ENCODE peak calls at places on chromosomes 6 and 20, in ten cellular contexts. Q is lung, U is GM10248, N is nucleus accumbens, R is tibial artery, P is iris pigment epithelial cell, T is fibroblast of pulmonary artery, S is WERI-Rb-1, G is adipocyte, Y is left lobe of liver. H is an unnamed sample.

GRCh38 chr20:19440660-19441527 is 228.5 kb downstream of the SLC24A3 start:
- DNase-seq in Q (no peak), N (no peak), Y (no peak), S (no peak), U (no peak), T (no peak), R (no peak), P (no peak), G (no peak), H (peak)

GRCh38 chr6:8225113-8225512 is 122.8 kb upstream of the EEF1E1 start:
- DNase-seq in T (no peak), S (no peak), P (no peak), G (no peak), R (no peak), U (no peak), Y (no peak), N (no peak), Q (no peak), H (no peak)

GRCh38 chr6:3162067-3162497 is 4.7 kb upstream of the TUBB2A start:
- DNase-seq in Q (no peak), Y (no peak), G (peak), R (no peak), S (no peak), U (no peak), T (no peak), P (peak), N (no peak), H (no peak)

GRCh38 chr6:44954281-44954680 is 373.8 kb upstream of the RUNX2 start:
- DNase-seq in U (no peak), Y (no peak), T (no peak), R (no peak), S (no peak), Q (no peak), N (no peak), P (no peak), G (no peak), H (no peak)

GRCh38 chr6:11197175-11197535 is 35.3 kb downstream of the NEDD9 start:
- DNase-seq in U (no peak), P (peak), G (peak), S (no peak), T (peak), R (no peak), Q (no peak), N (no peak), Y (no peak), H (no peak)

GRCh38 chr20:38127011-38127621 is 38.0 kb downstream of the TGM2 start:
- DNase-seq in U (no peak), T (peak), Q (no peak), R (peak), Y (peak), N (no peak), S (no peak), P (peak), G (peak), H (peak)

GRCh38 chr6:25083784-25084507 is 148.2 kb upstream of the RIPOR2 start:
- DNase-seq in S (no peak), Y (peak), U (no peak), T (no peak), P (no peak), R (no peak), N (no peak), G (no peak), Q (no peak), H (no peak)

GRCh38 chr6:112929661-112930060 is 582.5 kb downstream of the RFPL4B start:
- DNase-seq in S (no peak), R (no peak), G (peak), Q (no peak), U (no peak), N (no peak), T (no peak), P (peak), Y (no peak), H (no peak)

GRCh38 chr6:90424580-90424979 is 127.9 kb upstream of the BACH2 start:
- DNase-seq in P (no peak), Q (no peak), U (no peak), G (no peak), N (no peak), S (no peak), R (no peak), Y (no peak), T (no peak), H (no peak)

GRCh38 chr6:123009101-123009500 is 13.1 kb downstream of the CLVS2 start:
- DNase-seq in N (no peak), U (no peak), Q (no peak), P (no peak), G (no peak), Y (no peak), S (no peak), R (no peak), T (no peak), H (no peak)

GRCh38 chr20:36145877-36146707 is 8.4 kb upstream of the EPB41L1 start:
- DNase-seq in Q (no peak), N (peak), R (peak), G (no peak), S (peak), T (no peak), P (no peak), Y (no peak), U (no peak), H (peak)

GRCh38 chr20:64133951-64134407 is 26.6 kb upstream of the NPBWR2 start:
- DNase-seq in U (no peak), G (no peak), S (no peak), N (no peak), P (no peak), Y (no peak), Q (no peak), T (no peak), R (peak), H (no peak)

GRCh38 chr6:42783177-42783875 is 1.5 kb downstream of the BICRAL start:
- DNase-seq in S (peak), R (peak), P (peak), T (peak), N (peak), G (peak), Y (peak), Q (peak), U (peak), H (peak)

GRCh38 chr6:52361347-52361944 is 505 bp upstream of the PAQR8 start:
- DNase-seq in G (peak), Y (no peak), Q (no peak), T (no peak), U (peak), S (peak), R (peak), N (peak), P (peak), H (no peak)

GRCh38 chr20:49821850-49822249 is 9.2 kb downstream of the SLC9A8 start:
- DNase-seq in R (no peak), S (no peak), T (peak), N (peak), Y (no peak), P (peak), U (no peak), Q (no peak), G (peak), H (no peak)

GRCh38 chr6:43942616-43943015 is 172.6 kb downstream of the VEGFA start:
- DNase-seq in U (no peak), Y (peak), Q (no peak), S (no peak), R (peak), N (no peak), T (no peak), G (no peak), P (no peak), H (peak)

GRCh38 chr6:169890049-169890448 is 138.6 kb downstream of the ERMARD start:
- DNase-seq in P (no peak), T (no peak), G (no peak), S (no peak), Q (no peak), R (no peak), Y (no peak), N (no peak), U (no peak), H (peak)

GRCh38 chr6:141833001-141833655 is 299.6 kb upstream of the GJE1 start:
- DNase-seq in R (no peak), Y (no peak), T (no peak), P (no peak), U (no peak), S (no peak), Q (no peak), G (no peak), N (no peak), H (no peak)

GRCh38 chr6:38080349-38080748 is 260.8 kb downstream of the ZFAND3 start:
- DNase-seq in P (peak), S (no peak), T (no peak), Y (no peak), G (peak), U (no peak), Q (no peak), N (no peak), R (no peak), H (no peak)

GRCh38 chr20:44151621-44152416 is 35.2 kb downstream of the JPH2 start:
- DNase-seq in U (no peak), T (no peak), Q (no peak), N (no peak), P (no peak), R (no peak), Y (no peak), S (no peak), G (no peak), H (peak)

H was measured in coronary artery.